ENCODE peak calls at places on chromosomes 11 and 22, in four cellular contexts. E, K, Y and D are unnamed samples.

GRCh38 chr11:15852179-15852578 is 504.2 kb downstream of the SOX6 start:
- DNase-seq in E (no peak), K (no peak), Y (no peak), D (no peak)

GRCh38 chr11:91421586-91421985 is 803.0 kb upstream of the FAT3 start:
- DNase-seq in E (no peak), K (no peak), Y (no peak), D (no peak)

GRCh38 chr11:92826136-92826535 is 143.3 kb upstream of the MTNR1B start:
- DNase-seq in E (no peak), K (no peak), Y (no peak), D (no peak)

GRCh38 chr22:26122920-26123468 is 46.3 kb upstream of the SEZ6L start:
- DNase-seq in E (no peak), K (no peak), Y (no peak), D (no peak)

GRCh38 chr11:14812776-14813175 is 79.3 kb downstream of the CYP2R1 start:
- DNase-seq in E (no peak), K (no peak), Y (no peak), D (no peak)

GRCh38 chr22:22235564-22235963 is 9.0 kb upstream of the VPREB1 start:
- DNase-seq in E (peak; percentile 50), K (no peak), Y (no peak), D (no peak)

GRCh38 chr11:112156594-112157273 is 7.2 kb downstream of the IL18 start:
- DNase-seq in E (no peak), K (no peak), Y (no peak), D (no peak)

GRCh38 chr11:22666700-22667439 is 459 bp downstream of the GAS2 start:
- DNase-seq in E (no peak), K (no peak), Y (peak; percentile 60), D (peak; percentile 40)

DNA sequence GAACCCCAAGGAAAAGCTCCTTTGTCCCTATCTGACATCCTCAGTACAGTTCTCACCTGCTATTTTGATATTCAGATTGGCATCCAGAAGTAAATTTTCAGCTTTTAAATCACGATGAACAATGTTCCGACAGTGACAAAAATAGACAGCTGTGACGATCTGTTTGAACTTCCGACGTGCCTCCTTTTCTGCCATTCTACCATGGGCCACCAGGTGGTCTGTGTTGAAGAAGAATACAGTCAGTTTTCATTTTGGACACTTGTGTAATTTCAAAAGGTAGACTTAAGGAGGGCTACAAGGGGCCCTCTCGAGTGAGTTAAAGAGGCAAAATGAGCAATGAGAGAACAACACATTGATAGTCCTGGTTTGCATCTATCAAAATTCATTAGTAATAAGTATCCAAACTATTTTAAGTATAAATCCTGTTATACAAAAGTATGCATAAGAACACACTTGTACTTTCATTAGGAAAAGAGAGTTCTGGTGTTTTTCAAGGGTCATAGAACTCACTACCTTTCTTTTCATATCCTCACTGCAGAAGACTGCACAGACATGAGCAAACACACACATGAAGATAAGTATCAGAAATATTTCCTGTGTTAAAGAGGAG is 89.8 kb upstream of the APOA1 start:
- DNase-seq in E (peak; percentile 36), K (no peak), Y (no peak), D (no peak)
- TF ChIP-seq CTCF in E (peak; percentile 56), K (peak; percentile 45), Y (peak; percentile 45), D (peak; percentile 70)

DNA sequence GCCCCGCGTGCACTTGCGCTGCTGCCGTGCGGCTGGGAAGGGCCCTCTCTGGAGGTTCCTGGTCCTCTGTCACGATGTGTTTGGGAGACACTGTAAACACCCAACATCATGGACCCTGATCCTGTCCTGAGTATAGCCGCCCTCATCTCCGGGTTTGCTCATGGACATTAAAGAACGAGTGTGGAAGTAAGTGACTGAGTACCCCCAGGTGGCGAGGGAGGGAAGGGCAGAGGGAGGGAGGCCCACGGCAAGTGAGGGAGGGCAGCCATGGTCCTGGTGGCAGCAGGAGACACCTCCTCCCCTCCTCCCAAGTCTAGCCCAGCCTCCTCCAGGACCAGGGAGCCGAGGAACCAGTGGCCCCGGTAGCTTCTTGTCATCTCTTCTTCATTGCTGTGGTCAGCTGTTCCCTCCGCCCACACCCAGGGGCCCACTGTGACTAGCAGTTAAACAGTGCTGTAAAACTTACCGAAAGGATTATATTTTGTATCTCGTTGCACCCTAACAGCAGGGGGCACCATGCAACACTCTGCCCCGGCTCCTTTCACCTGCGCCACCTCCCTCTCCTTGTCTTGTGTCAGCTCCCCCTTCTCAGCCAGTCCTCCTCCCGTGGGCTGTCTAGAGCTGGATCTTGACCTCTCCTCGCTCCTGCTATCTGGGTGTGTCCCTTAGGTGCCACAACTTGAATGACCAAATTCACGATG is 566.5 kb upstream of the B3GAT1 start:
- DNase-seq in E (no peak), K (no peak), Y (no peak), D (no peak)
- TF ChIP-seq CTCF in E (no peak), K (no peak), Y (no peak), D (no peak)

DNA sequence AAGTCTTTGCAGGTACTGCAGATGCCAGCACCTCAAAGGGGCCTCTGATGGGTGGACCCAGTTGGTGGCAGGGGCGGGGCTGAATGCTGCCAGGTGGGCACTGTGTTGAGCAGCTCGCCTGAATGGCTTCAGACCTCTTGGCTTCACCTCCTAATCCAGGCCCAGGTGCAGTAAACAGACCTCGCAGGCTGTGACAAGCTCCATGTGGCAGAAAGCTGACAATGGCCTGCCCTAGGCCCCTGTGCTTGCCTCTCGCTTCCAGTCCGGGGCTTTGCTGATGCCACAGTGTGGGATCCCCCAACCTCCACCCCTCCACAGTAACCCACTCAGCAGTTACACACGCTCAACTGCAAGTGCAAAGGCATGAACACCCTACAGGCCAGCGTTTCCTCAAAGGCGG is 9.4 kb downstream of the IGLL1 start:
- DNase-seq in E (no peak), K (no peak), Y (no peak), D (no peak)
- TF ChIP-seq CTCF in E (no peak), K (no peak), Y (no peak), D (no peak)

GRCh38 chr11:67120456-67120855 is 1.4 kb downstream of the KDM2A start:
- DNase-seq in E (no peak), K (no peak), Y (no peak), D (no peak)

GRCh38 chr11:67118059-67118766 is 850 bp upstream of the KDM2A start:
- DNase-seq in E (peak; percentile 58), K (no peak), Y (peak; percentile 45), D (peak; percentile 41)

GRCh38 chr11:67117667-67118058 is 1.4 kb upstream of the KDM2A start:
- DNase-seq in E (peak; percentile 40), K (no peak), Y (peak; percentile 38), D (peak; percentile 34)

GRCh38 chr11:67119577-67120391 is 721 bp downstream of the KDM2A start:
- DNase-seq in E (peak; percentile 7), K (no peak), Y (no peak), D (peak; percentile 43)

GRCh38 chr11:67118801-67119576 is at the start of gene KDM2A:
- DNase-seq in E (peak; percentile 100), K (peak; percentile 97), Y (peak; percentile 99), D (peak; percentile 96)
- TF ChIP-seq CTCF in E (no peak), K (no peak), Y (peak; percentile 42), D (no peak)

GRCh38 chr22:44957267-44957905 is 52.4 kb downstream of the PHF21B start:
- DNase-seq in E (no peak), K (no peak), Y (no peak), D (no peak)
- TF ChIP-seq CTCF in E (no peak), K (peak; percentile 48), Y (no peak), D (peak; percentile 45)

GRCh38 chr11:69912911-69913451 is 93.8 kb upstream of the FGF3 start:
- DNase-seq in E (no peak), K (no peak), Y (no peak), D (no peak)
- TF ChIP-seq CTCF in E (no peak), K (peak; percentile 39), Y (peak; percentile 27), D (peak; percentile 14)

DNA sequence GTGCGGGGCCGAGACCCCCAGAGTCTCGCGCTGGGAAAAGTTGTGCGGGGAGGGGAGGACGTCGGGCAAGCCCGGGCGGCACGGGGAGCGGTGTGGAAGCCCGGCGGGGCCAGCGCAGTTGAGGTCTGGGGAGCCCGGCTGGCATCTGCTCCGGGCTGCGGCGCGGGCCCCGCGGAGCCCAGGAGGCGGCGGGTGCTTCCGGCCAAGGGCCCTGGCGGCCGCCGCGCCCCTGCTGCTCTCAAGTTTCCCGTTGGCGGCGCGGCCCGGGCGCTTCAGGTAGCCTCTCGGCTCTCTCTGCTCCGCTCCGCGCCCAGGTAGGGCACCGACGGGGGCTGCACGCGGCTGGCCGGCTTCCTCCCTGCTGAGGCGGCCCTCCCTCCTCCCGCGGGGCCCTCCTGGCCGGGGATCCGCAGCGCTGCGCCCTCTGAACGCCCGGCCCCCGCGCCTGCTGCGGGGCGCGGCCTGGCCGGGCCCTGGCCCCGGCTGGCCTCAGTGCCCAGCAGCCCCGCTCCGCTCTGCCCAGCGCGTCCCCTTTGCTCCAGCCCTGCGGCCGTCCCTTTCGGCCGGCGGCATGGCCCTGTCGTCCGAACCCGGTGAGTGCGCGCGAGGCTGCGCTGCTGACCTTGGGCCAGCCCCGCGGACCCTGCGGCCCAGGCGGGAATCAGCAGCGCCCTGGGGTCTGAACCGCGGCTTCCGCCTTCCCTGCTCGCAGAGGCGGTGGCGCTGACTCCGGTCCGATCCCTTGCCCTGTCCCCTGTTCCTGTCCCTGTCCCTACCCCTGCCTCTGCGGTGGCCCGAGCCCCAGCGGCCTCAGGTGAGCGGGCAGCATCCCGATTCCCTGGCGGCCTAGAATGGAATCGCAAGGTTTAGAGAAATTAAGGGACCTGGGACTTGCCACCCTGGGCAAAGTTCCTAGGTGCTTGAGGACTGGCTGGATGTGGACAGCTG is 4.3 kb upstream of the AMPD3 start:
- DNase-seq in E (peak; percentile 53), K (no peak), Y (peak; percentile 33), D (peak; percentile 73)
- TF ChIP-seq CTCF in E (peak; percentile 62), K (peak; percentile 62), Y (peak; percentile 50), D (peak; percentile 83)

GRCh38 chr22:37235897-37236607 is 8.0 kb downstream of the RAC2 start:
- DNase-seq in E (no peak), K (no peak), Y (no peak), D (no peak)
- TF ChIP-seq CTCF in E (no peak), K (no peak), Y (no peak), D (no peak)

DNA sequence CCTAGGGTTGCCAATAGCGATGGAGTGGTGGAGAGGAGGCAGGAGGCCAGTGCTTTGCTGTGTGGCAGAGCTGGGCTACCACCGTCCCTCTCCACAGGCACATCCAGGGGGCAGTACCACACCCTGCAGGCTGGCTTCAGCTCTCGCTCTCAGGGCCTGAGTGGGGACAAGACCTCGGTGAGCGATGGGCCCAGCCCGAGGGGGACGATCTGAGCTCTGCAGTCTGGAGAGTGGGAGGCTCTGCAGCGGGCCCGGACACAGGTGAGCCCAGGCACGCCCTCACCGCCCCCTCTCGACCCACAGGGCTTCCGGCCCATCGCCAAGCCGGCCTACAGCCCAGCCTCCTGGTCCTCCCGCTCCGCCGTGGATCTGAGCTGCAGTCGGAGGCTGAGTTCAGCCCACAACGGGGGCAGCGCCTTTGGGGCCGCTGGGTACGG is 2.5 kb downstream of the PKP3 start:
- DNase-seq in E (no peak), K (no peak), Y (no peak), D (no peak)
- TF ChIP-seq CTCF in E (no peak), K (peak; percentile 33), Y (peak; percentile 25), D (no peak)